ENCODE peak calls at places on chromosome 1, in four cellular contexts. One of them, this sample, is unnamed.

GRCh38 chr1:10402729-10403274 is 3.9 kb downstream of the PGD start:
- DNase-seq in mucosa of descending colon: no peak
- DNase-seq in activated T-helper 1 cell treated with anti-CD3 and anti-CD28 coated beads, Interleukin-2, amount 50 U/mL, for 16 hours: no peak
- DNase-seq in DMS53: no peak
- DNase-seq in this sample: no peak

GRCh38 chr1:183470147-183470960 is 1.9 kb upstream of the SMG7 start:
- DNase-seq in mucosa of descending colon: peak
- DNase-seq in activated T-helper 1 cell treated with anti-CD3 and anti-CD28 coated beads, Interleukin-2, amount 50 U/mL, for 16 hours: peak
- DNase-seq in DMS53: peak
- DNase-seq in this sample: peak

GRCh38 chr1:46522184-46522968 is 29.1 kb downstream of the KNCN start:
- DNase-seq in mucosa of descending colon: no peak
- DNase-seq in activated T-helper 1 cell treated with anti-CD3 and anti-CD28 coated beads, Interleukin-2, amount 50 U/mL, for 16 hours: no peak
- DNase-seq in DMS53: no peak
- DNase-seq in this sample: peak

GRCh38 chr1:15090373-15090772 is 63.2 kb upstream of the TMEM51 start:
- DNase-seq in mucosa of descending colon: peak
- DNase-seq in activated T-helper 1 cell treated with anti-CD3 and anti-CD28 coated beads, Interleukin-2, amount 50 U/mL, for 16 hours: no peak
- DNase-seq in DMS53: peak
- DNase-seq in this sample: no peak

GRCh38 chr1:44677201-44677520 is 2.6 kb downstream of the ARMH1 start:
- DNase-seq in mucosa of descending colon: no peak
- DNase-seq in activated T-helper 1 cell treated with anti-CD3 and anti-CD28 coated beads, Interleukin-2, amount 50 U/mL, for 16 hours: no peak
- DNase-seq in DMS53: peak
- DNase-seq in this sample: no peak

GRCh38 chr1:90356101-90356500 is 361.0 kb downstream of the BARHL2 start:
- DNase-seq in mucosa of descending colon: no peak
- DNase-seq in activated T-helper 1 cell treated with anti-CD3 and anti-CD28 coated beads, Interleukin-2, amount 50 U/mL, for 16 hours: no peak
- DNase-seq in DMS53: no peak
- DNase-seq in this sample: no peak

GRCh38 chr1:205664399-205665108 is 15.8 kb downstream of the SLC45A3 start:
- DNase-seq in mucosa of descending colon: peak
- DNase-seq in activated T-helper 1 cell treated with anti-CD3 and anti-CD28 coated beads, Interleukin-2, amount 50 U/mL, for 16 hours: no peak
- DNase-seq in DMS53: peak
- DNase-seq in this sample: no peak

GRCh38 chr1:161021959-161022332 is 994 bp upstream of the F11R start:
- DNase-seq in mucosa of descending colon: no peak
- DNase-seq in activated T-helper 1 cell treated with anti-CD3 and anti-CD28 coated beads, Interleukin-2, amount 50 U/mL, for 16 hours: no peak
- DNase-seq in DMS53: peak
- DNase-seq in this sample: no peak

GRCh38 chr1:41889506-41890414 is 29.0 kb downstream of the HIVEP3 start:
- DNase-seq in mucosa of descending colon: no peak
- DNase-seq in activated T-helper 1 cell treated with anti-CD3 and anti-CD28 coated beads, Interleukin-2, amount 50 U/mL, for 16 hours: no peak
- DNase-seq in DMS53: no peak
- DNase-seq in this sample: no peak

GRCh38 chr1:206941766-206942418 is 4.4 kb downstream of the PIGR start:
- DNase-seq in mucosa of descending colon: peak
- DNase-seq in activated T-helper 1 cell treated with anti-CD3 and anti-CD28 coated beads, Interleukin-2, amount 50 U/mL, for 16 hours: no peak
- DNase-seq in DMS53: peak
- DNase-seq in this sample: no peak

GRCh38 chr1:212500986-212501385 is 68.3 kb downstream of the NENF start:
- DNase-seq in mucosa of descending colon: no peak
- DNase-seq in activated T-helper 1 cell treated with anti-CD3 and anti-CD28 coated beads, Interleukin-2, amount 50 U/mL, for 16 hours: no peak
- DNase-seq in DMS53: no peak
- DNase-seq in this sample: no peak

GRCh38 chr1:60978421-60979357 is 103.7 kb upstream of the NFIA start:
- DNase-seq in mucosa of descending colon: peak
- DNase-seq in activated T-helper 1 cell treated with anti-CD3 and anti-CD28 coated beads, Interleukin-2, amount 50 U/mL, for 16 hours: peak
- DNase-seq in DMS53: peak
- DNase-seq in this sample: peak

GRCh38 chr1:165068716-165069115 is 287.8 kb downstream of the LMX1A start:
- DNase-seq in mucosa of descending colon: no peak
- DNase-seq in activated T-helper 1 cell treated with anti-CD3 and anti-CD28 coated beads, Interleukin-2, amount 50 U/mL, for 16 hours: no peak
- DNase-seq in DMS53: peak
- DNase-seq in this sample: no peak

GRCh38 chr1:26384076-26384475 is 11.5 kb upstream of the ZNF683 start:
- DNase-seq in mucosa of descending colon: no peak
- DNase-seq in activated T-helper 1 cell treated with anti-CD3 and anti-CD28 coated beads, Interleukin-2, amount 50 U/mL, for 16 hours: no peak
- DNase-seq in DMS53: no peak
- DNase-seq in this sample: no peak

GRCh38 chr1:227728059-227728891 is 6.8 kb downstream of the JMJD4 start:
- DNase-seq in mucosa of descending colon: peak
- DNase-seq in activated T-helper 1 cell treated with anti-CD3 and anti-CD28 coated beads, Interleukin-2, amount 50 U/mL, for 16 hours: peak
- DNase-seq in DMS53: peak
- DNase-seq in this sample: no peak

GRCh38 chr1:239361403-239361802 is 25.0 kb upstream of the CHRM3 start:
- DNase-seq in mucosa of descending colon: no peak
- DNase-seq in activated T-helper 1 cell treated with anti-CD3 and anti-CD28 coated beads, Interleukin-2, amount 50 U/mL, for 16 hours: no peak
- DNase-seq in DMS53: no peak
- DNase-seq in this sample: no peak

GRCh38 chr1:6249732-6250689 is 6.0 kb downstream of the HES3 start:
- DNase-seq in mucosa of descending colon: no peak
- DNase-seq in activated T-helper 1 cell treated with anti-CD3 and anti-CD28 coated beads, Interleukin-2, amount 50 U/mL, for 16 hours: no peak
- DNase-seq in DMS53: peak
- DNase-seq in this sample: no peak

GRCh38 chr1:54543729-54544496 is 4.1 kb upstream of the ACOT11 start:
- DNase-seq in mucosa of descending colon: no peak
- DNase-seq in activated T-helper 1 cell treated with anti-CD3 and anti-CD28 coated beads, Interleukin-2, amount 50 U/mL, for 16 hours: no peak
- DNase-seq in DMS53: no peak
- DNase-seq in this sample: no peak

GRCh38 chr1:234955107-234955731 is 173.4 kb downstream of the TOMM20 start:
- DNase-seq in mucosa of descending colon: peak
- DNase-seq in activated T-helper 1 cell treated with anti-CD3 and anti-CD28 coated beads, Interleukin-2, amount 50 U/mL, for 16 hours: no peak
- DNase-seq in DMS53: peak
- DNase-seq in this sample: no peak

GRCh38 chr1:218499021-218499691 is 154.0 kb downstream of the TGFB2 start:
- DNase-seq in mucosa of descending colon: no peak
- DNase-seq in activated T-helper 1 cell treated with anti-CD3 and anti-CD28 coated beads, Interleukin-2, amount 50 U/mL, for 16 hours: no peak
- DNase-seq in DMS53: no peak
- DNase-seq in this sample: no peak

GRCh38 chr1:228785366-228786085 is 50.2 kb downstream of the RHOU start:
- DNase-seq in mucosa of descending colon: no peak
- DNase-seq in activated T-helper 1 cell treated with anti-CD3 and anti-CD28 coated beads, Interleukin-2, amount 50 U/mL, for 16 hours: no peak
- DNase-seq in DMS53: no peak
- DNase-seq in this sample: no peak